ENCODE peak calls at places on chromosomes 1 and 21, in ten cellular contexts. E is neural progenitor cell, Z is PC-9, C is PC-3, R is right lobe of liver, K is pancreas, B is tibial artery, F is kidney, S is tibial nerve, X is thoracic aorta. I is an unnamed sample. For H3K4me1, the result is how much of the 10 kb centered on the place peaks cover.

GRCh38 chr1:185559684-185560310 is 174.4 kb upstream of the HMCN1 start:
- DNase-seq in Z (no peak), F (no peak), R (peak), E (peak), S (no peak), C (peak), B (peak), X (no peak), K (peak), I (peak)

GRCh38 chr1:199629624-199630023 is 397.9 kb upstream of the NR5A2 start:
- DNase-seq in K (no peak), C (no peak), E (no peak), F (no peak), S (no peak), B (no peak), R (no peak), Z (no peak), X (no peak), I (no peak)

GRCh38 chr1:65921461-65921860 is 128.8 kb downstream of the PDE4B start:
- DNase-seq in Z (no peak), X (no peak), S (no peak), E (no peak), R (no peak), F (no peak), K (no peak), B (no peak), C (no peak), I (no peak)

GRCh38 chr21:39633043-39633442 is 20.3 kb downstream of the B3GALT5 start:
- DNase-seq in R (no peak), S (no peak), K (no peak), B (no peak), C (peak), E (no peak), Z (peak), X (no peak), F (no peak), I (no peak)

GRCh38 chr1:28516518-28516956 is 10.7 kb downstream of the RCC1 start:
- DNase-seq in K (no peak), X (no peak), R (no peak), E (no peak), F (no peak), B (no peak), Z (no peak), S (no peak), C (no peak), I (no peak)

GRCh38 chr1:44021156-44021555 is 10.1 kb downstream of the SLC6A9 start:
- DNase-seq in C (no peak), R (no peak), B (no peak), X (no peak), S (no peak), F (no peak), K (peak), Z (no peak), E (no peak), I (no peak)

GRCh38 chr21:45098867-45099266 is 24.5 kb downstream of the ADARB1 start:
- DNase-seq in R (no peak), F (no peak), K (no peak), X (no peak), E (peak), B (no peak), Z (no peak), S (no peak), C (peak), I (no peak)

GRCh38 chr1:208895171-208895570 is 651.0 kb upstream of the PLXNA2 start:
- DNase-seq in X (no peak), K (no peak), F (no peak), B (no peak), E (no peak), Z (no peak), C (no peak), S (no peak), R (no peak), I (no peak)

GRCh38 chr1:95195046-95195445 is 39.0 kb upstream of the RWDD3 start:
- DNase-seq in F (no peak), C (no peak), K (no peak), B (no peak), Z (no peak), X (no peak), R (no peak), S (no peak), E (no peak), I (no peak)

GRCh38 chr1:94125551-94126514 is 4.9 kb upstream of the ABCA4 start:
- DNase-seq in C (no peak), E (no peak), F (no peak), B (no peak), K (no peak), X (no peak), R (peak), Z (no peak), S (no peak), I (no peak)

GRCh38 chr1:208127791-208128408 is 116.3 kb downstream of the PLXNA2 start:
- DNase-seq in F (no peak), K (no peak), E (peak), B (no peak), S (no peak), Z (no peak), R (no peak), C (no peak), X (no peak), I (no peak)

GRCh38 chr1:36151845-36152203 is 2.5 kb upstream of the TRAPPC3 start:
- DNase-seq in C (no peak), R (no peak), F (no peak), E (no peak), S (no peak), Z (no peak), B (peak), K (no peak), X (no peak), I (no peak)

GRCh38 chr1:89523597-89524368 is 846 bp upstream of the LRRC8B start:
- DNase-seq in K (peak), Z (peak), R (no peak), X (no peak), B (peak), C (peak), E (peak), F (no peak), S (no peak), I (no peak)

GRCh38 chr1:204255225-204255624 is 41.4 kb upstream of the GOLT1A start:
- DNase-seq in C (no peak), S (no peak), K (no peak), X (no peak), R (no peak), F (no peak), B (no peak), E (peak), Z (no peak), I (no peak)

GRCh38 chr21:36647279-36648093 is 51.4 kb upstream of the SIM2 start:
- DNase-seq in C (peak), B (no peak), K (no peak), S (no peak), E (peak), F (no peak), X (no peak), R (no peak), Z (peak), I (no peak)

GRCh38 chr21:33966324-33966949 is 50.8 kb upstream of the ATP5PO start:
- DNase-seq in E (no peak), S (no peak), F (no peak), R (no peak), X (no peak), B (no peak), Z (no peak), K (no peak), C (no peak), I (no peak)

GRCh38 chr1:231041705-231042261 is 1.7 kb upstream of the FAM89A start:
- DNase-seq in B (no peak), R (no peak), F (no peak), E (no peak), C (no peak), K (no peak), S (no peak), Z (no peak), X (no peak), I (no peak)

GRCh38 chr1:59707216-59707615 is 107.5 kb upstream of the HOOK1 start:
- DNase-seq in C (peak), K (no peak), R (no peak), E (no peak), X (peak), Z (no peak), F (peak), S (no peak), B (peak), I (no peak)

GRCh38 chr21:37742532-37742931 is 173.7 kb downstream of the KCNJ6 start:
- DNase-seq in Z (no peak), C (no peak), E (no peak), S (no peak), F (no peak), B (no peak), R (no peak), X (no peak), K (no peak), I (no peak)

GRCh38 chr1:42845866-42846256 is 552 bp upstream of the ZNF691 start:
- DNase-seq in R (no peak), Z (no peak), X (no peak), S (no peak), F (no peak), E (peak), B (no peak), C (no peak), K (no peak), I (no peak)

GRCh38 chr21:25963186-25963585 is 207.4 kb downstream of the APP start:
- DNase-seq in X (no peak), S (no peak), K (no peak), F (no peak), E (no peak), Z (peak), R (no peak), C (peak), B (no peak), I (no peak)

GRCh38 chr21:25964926-25965325 is 205.6 kb downstream of the APP start:
- DNase-seq in C (no peak), Z (no peak), R (no peak), B (no peak), X (no peak), E (no peak), F (no peak), K (no peak), S (no peak), I (no peak)

GRCh38 chr21:25964009-25964408 is 206.6 kb downstream of the APP start:
- DNase-seq in K (no peak), Z (no peak), B (no peak), F (no peak), S (no peak), E (no peak), C (peak), X (no peak), R (no peak), I (no peak)

GRCh38 chr21:25967566-25968438 is 202.8 kb downstream of the APP start:
- DNase-seq in Z (no peak), C (no peak), K (no peak), X (no peak), F (no peak), E (no peak), R (no peak), S (no peak), B (no peak), I (no peak)

GRCh38 chr21:25966308-25966707 is 204.3 kb downstream of the APP start:
- DNase-seq in S (no peak), R (no peak), X (no peak), B (no peak), E (no peak), C (peak), K (no peak), Z (no peak), F (no peak), I (no peak)
- H3K27ac ChIP-seq in S (peak), R (no peak), X (no peak), B (no peak), E (no peak), C (peak), K (no peak), Z (no peak), F (no peak), I (no peak)

DNA sequence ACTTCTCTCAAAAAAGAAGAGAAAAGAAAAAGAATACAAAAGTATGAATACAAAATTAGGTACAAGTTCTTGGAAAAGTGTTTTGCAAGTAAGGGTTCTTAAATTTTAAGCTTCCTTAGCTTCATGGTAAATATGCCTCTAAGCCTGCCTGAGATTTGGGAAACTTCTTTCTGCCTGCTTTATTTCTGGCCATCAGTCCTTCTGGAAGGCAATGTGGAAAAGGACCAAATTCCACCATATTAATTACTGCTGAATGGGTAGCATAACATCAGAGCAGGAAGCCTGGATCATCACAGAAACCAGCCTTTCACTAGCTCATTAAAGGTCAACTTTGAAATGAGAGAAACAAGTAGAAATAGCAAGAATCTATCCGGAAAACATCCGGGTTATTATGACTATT is 39.1 kb upstream of the CAP1 start:
- DNase-seq in E (no peak), C (no peak), B (no peak), R (no peak), S (no peak), K (no peak), F (no peak), Z (no peak), X (no peak), I (no peak)
- H3K4me1 ChIP-seq in E (under half), C (under half), B (under half), R (under half), S (under half), K (under half), F (under half), Z (under half), X (under half), I (under half)

GRCh38 chr21:42242611-42243010 is 23.7 kb downstream of the ABCG1 start:
- DNase-seq in C (no peak), F (peak), Z (no peak), E (no peak), B (no peak), S (no peak), R (no peak), K (no peak), X (no peak), I (no peak)
- H3K27ac ChIP-seq in C (no peak), F (no peak), Z (no peak), E (no peak), B (no peak), S (no peak), R (no peak), K (no peak), X (no peak), I (no peak)

GRCh38 chr1:229229137-229229720 is 41.7 kb upstream of the RAB4A start:
- DNase-seq in Z (peak), F (no peak), E (peak), S (no peak), B (no peak), X (no peak), K (no peak), R (no peak), C (peak), I (no peak)

GRCh38 chr1:229230136-229230892 is 40.6 kb upstream of the RAB4A start:
- DNase-seq in E (no peak), K (no peak), R (no peak), B (no peak), F (no peak), C (peak), X (no peak), Z (peak), S (no peak), I (no peak)

GRCh38 chr1:229228522-229228921 is 42.4 kb upstream of the RAB4A start:
- DNase-seq in K (no peak), S (no peak), B (no peak), Z (no peak), X (no peak), F (no peak), R (no peak), C (no peak), E (no peak), I (no peak)

GRCh38 chr1:229230893-229231753 is 39.8 kb upstream of the RAB4A start:
- DNase-seq in B (no peak), F (no peak), E (peak), Z (peak), X (no peak), S (no peak), C (peak), R (no peak), K (no peak), I (no peak)

DNA sequence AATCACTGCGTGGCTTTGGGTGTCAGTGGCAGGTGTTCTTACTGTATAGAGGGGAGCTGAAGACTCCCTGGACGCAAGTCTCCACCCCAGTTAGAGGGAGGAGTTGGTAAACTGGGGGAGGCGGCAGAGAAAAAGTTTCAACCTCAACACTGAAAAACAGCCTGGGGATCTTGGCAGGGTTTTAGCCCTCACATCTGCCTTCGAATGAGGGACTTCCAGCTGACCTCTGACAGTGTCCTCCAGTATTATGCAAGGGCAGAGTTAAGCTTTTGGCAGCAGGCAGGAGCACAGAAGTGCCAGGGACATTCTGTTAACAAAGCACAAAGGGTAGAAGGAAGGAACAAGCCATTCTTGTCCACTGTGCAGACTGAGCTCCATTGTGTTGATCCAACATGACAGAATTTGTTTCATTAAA is 41.2 kb upstream of the RAB4A start:
- DNase-seq in B (peak), C (no peak), X (peak), F (no peak), Z (peak), S (peak), E (peak), R (peak), K (no peak), I (no peak)
- H3K4me1 ChIP-seq in B (under half), C (under half), X (under half), F (under half), Z (under half), S (half or more), E (under half), R (under half), K (under half), I (under half)

GRCh38 chr1:222457513-222457912 is 90.4 kb downstream of the HHIPL2 start:
- DNase-seq in Z (no peak), X (no peak), R (no peak), F (no peak), B (no peak), S (no peak), K (no peak), C (no peak), E (no peak), I (no peak)

GRCh38 chr1:222454196-222454595 is 93.7 kb downstream of the HHIPL2 start:
- DNase-seq in Z (no peak), S (no peak), C (no peak), E (no peak), F (no peak), K (no peak), B (no peak), X (no peak), R (no peak), I (no peak)

GRCh38 chr1:222457084-222457483 is 90.8 kb downstream of the HHIPL2 start:
- DNase-seq in X (no peak), K (no peak), B (no peak), F (no peak), R (no peak), C (no peak), Z (no peak), S (no peak), E (no peak), I (no peak)

GRCh38 chr1:222455188-222455879 is 92.6 kb downstream of the HHIPL2 start:
- DNase-seq in B (peak), Z (peak), E (peak), R (peak), C (peak), X (peak), S (peak), F (peak), K (peak), I (peak)

GRCh38 chr1:222454782-222455181 is 93.1 kb downstream of the HHIPL2 start:
- DNase-seq in S (no peak), X (no peak), C (no peak), R (no peak), K (no peak), E (no peak), Z (no peak), B (no peak), F (no peak), I (no peak)
- H3K27ac ChIP-seq in S (peak), X (peak), C (no peak), R (no peak), K (no peak), E (no peak), Z (no peak), B (peak), F (no peak), I (no peak)